ENCODE peak calls at places on chromosomes 16 and 17, in seven cellular contexts. A, E, X, C, G, S and W are unnamed samples.

GRCh38 chr17:43444223-43445008 is 39.4 kb upstream of the DHX8 start:
- DNase-seq in A (no peak), E (no peak), X (peak; percentile 49), C (no peak), G (peak; percentile 76), S (no peak), W (no peak)

GRCh38 chr17:18225562-18226283 is at the start of gene LLGL1:
- DNase-seq in A (no peak), E (no peak), X (no peak), C (no peak), G (peak; percentile 35), S (peak; percentile 61), W (no peak)

GRCh38 chr16:12584488-12585233 is 219.0 kb downstream of the CPPED1 start:
- DNase-seq in A (no peak), E (no peak), X (no peak), C (peak; percentile 18), G (no peak), S (no peak), W (peak; percentile 24)

GRCh38 chr16:87667443-87667842 is 65.1 kb downstream of the JPH3 start:
- DNase-seq in A (no peak), E (no peak), X (no peak), C (no peak), G (no peak), S (no peak), W (no peak)

GRCh38 chr17:70558821-70559220 is 389.5 kb downstream of the KCNJ2 start:
- DNase-seq in A (no peak), E (no peak), X (peak; percentile 12), C (peak; percentile 32), G (peak; percentile 65), S (no peak), W (no peak)

GRCh38 chr17:7282752-7283321 is 1.3 kb downstream of the SLC2A4 start:
- DNase-seq in A (no peak), E (no peak), X (no peak), C (no peak), G (no peak), S (no peak), W (no peak)

GRCh38 chr17:1752425-1752941 is 9.4 kb upstream of the SERPINF1 start:
- DNase-seq in A (peak; percentile 76), E (no peak), X (no peak), C (peak; percentile 57), G (no peak), S (no peak), W (no peak)

GRCh38 chr16:82684246-82684645 is 57.5 kb downstream of the CDH13 start:
- DNase-seq in A (no peak), E (no peak), X (peak; percentile 25), C (no peak), G (no peak), S (no peak), W (peak; percentile 40)

GRCh38 chr16:80233097-80233835 is 307.5 kb upstream of the DYNLRB2 start:
- DNase-seq in A (no peak), E (no peak), X (no peak), C (peak; percentile 3), G (peak; percentile 5), S (no peak), W (no peak)

GRCh38 chr17:78661092-78661770 is 84.0 kb upstream of the DNAH17 start:
- DNase-seq in A (no peak), E (no peak), X (no peak), C (no peak), G (no peak), S (no peak), W (peak; percentile 75)

GRCh38 chr17:79741751-79742588 is 11.2 kb downstream of the ENPP7 start:
- DNase-seq in A (peak; percentile 96), E (peak; percentile 87), X (peak; percentile 32), C (peak; percentile 84), G (peak; percentile 55), S (peak; percentile 99), W (peak; percentile 68)

GRCh38 chr16:4647661-4647965 is 23.0 kb downstream of the MGRN1 start:
- DNase-seq in A (no peak), E (no peak), X (no peak), C (no peak), G (no peak), S (no peak), W (no peak)

GRCh38 chr17:83067718-83068261 is 11.6 kb upstream of the METRNL start:
- DNase-seq in A (no peak), E (no peak), X (peak; percentile 16), C (no peak), G (no peak), S (peak; percentile 39), W (peak; percentile 53)

GRCh38 chr16:4344659-4345438 is 6.3 kb downstream of the PAM16 start:
- DNase-seq in A (no peak), E (no peak), X (peak; percentile 10), C (no peak), G (peak; percentile 49), S (no peak), W (peak; percentile 30)

GRCh38 chr16:87392823-87393679 is 915 bp downstream of the MAP1LC3B start:
- DNase-seq in A (peak; percentile 50), E (peak; percentile 21), X (peak; percentile 47), C (peak; percentile 69), G (peak; percentile 57), S (peak; percentile 80), W (peak; percentile 73)

GRCh38 chr16:85607331-85607765 is 5.8 kb upstream of the GSE1 start:
- DNase-seq in A (peak; percentile 92), E (peak; percentile 48), X (no peak), C (peak; percentile 92), G (peak; percentile 45), S (peak; percentile 81), W (no peak)

GRCh38 chr16:12059216-12059769 is 82.8 kb downstream of the SNX29 start:
- DNase-seq in A (no peak), E (no peak), X (no peak), C (no peak), G (no peak), S (no peak), W (no peak)

GRCh38 chr16:53043462-53043861 is 9.2 kb downstream of the CHD9NB start:
- DNase-seq in A (no peak), E (no peak), X (no peak), C (peak; percentile 78), G (no peak), S (no peak), W (peak; percentile 10)

GRCh38 chr16:743794-744500 is 3.1 kb upstream of the CIAO3 start:
- DNase-seq in A (no peak), E (no peak), X (no peak), C (peak; percentile 36), G (no peak), S (no peak), W (no peak)

GRCh38 chr16:71845639-71846431 is at the start of gene ATXN1L:
- DNase-seq in A (peak; percentile 87), E (peak; percentile 88), X (peak; percentile 88), C (peak; percentile 92), G (peak; percentile 93), S (peak; percentile 98), W (peak; percentile 97)
- H3K4ac ChIP-seq in A (peak within 1 kb of the TSS; percentile 32), E (no peak within 1 kb of the TSS), X (peak within 1 kb of the TSS; percentile 91), C (peak within 1 kb of the TSS; percentile 5), G (peak within 1 kb of the TSS; percentile 97), S (peak within 1 kb of the TSS; percentile 73), W (peak within 1 kb of the TSS; percentile 96)

GRCh38 chr16:88744520-88744835 is 38.2 kb downstream of the CTU2 start:
- DNase-seq in A (no peak), E (no peak), X (no peak), C (no peak), G (no peak), S (no peak), W (no peak)
- H2AK5ac ChIP-seq in A (no peak overlapping the region), E (peak overlapping the region; percentile 88), X (no peak overlapping the region), C (no peak overlapping the region), G (peak overlapping the region; percentile 35), S (peak overlapping the region; percentile 66), W (no peak overlapping the region)

DNA sequence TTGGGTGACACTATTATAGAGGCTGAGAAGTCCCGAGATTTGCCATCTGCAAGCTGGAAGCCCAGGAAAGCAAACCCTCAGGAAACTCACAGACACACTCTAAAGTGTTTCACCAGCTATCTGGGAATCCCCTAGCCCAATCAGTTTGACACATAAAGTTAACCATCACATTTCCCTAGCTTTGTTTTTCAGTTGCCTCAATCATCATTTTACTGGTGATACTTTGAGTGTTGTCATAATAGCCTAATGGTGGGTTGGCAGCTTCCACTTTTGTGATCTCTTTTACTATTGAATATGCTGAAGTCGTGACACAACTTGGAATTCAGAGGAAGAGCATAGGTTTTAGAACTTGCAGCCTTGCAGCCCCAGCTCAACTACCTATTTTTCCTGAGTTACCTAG is 1.9 kb downstream of the SGF29 start:
- DNase-seq in A (no peak), E (no peak), X (no peak), C (no peak), G (no peak), S (no peak), W (no peak)
- H3K4ac ChIP-seq in A (no peak overlapping the region), E (no peak overlapping the region), X (no peak overlapping the region), C (no peak overlapping the region), G (no peak overlapping the region), S (no peak overlapping the region), W (no peak overlapping the region)

DNA sequence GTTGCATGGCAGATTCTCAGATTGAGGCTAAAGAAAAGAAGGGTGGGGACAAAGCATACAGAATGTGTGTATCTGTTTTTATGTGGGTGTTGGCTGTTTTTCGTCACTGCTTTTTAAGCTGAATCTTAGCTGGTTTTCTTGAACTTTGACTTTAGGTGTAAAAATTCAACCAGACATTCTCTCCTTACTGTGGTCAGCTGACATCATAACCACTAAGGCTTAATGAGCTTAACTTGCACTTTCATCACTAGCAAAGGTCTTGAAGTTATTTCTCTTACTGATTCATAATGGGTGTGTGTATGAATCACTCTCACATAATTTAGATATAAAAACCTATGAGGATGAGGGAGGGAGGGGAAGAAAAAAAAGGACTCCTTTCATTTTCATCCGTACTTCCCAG is 4.0 kb upstream of the CDC6 start:
- DNase-seq in A (no peak), E (no peak), X (peak; percentile 96), C (no peak), G (peak; percentile 88), S (no peak), W (peak; percentile 55)
- H2AK5ac ChIP-seq in A (no peak overlapping the region), E (no peak overlapping the region), X (peak overlapping the region; percentile 10), C (no peak overlapping the region), G (peak overlapping the region; percentile 94), S (no peak overlapping the region), W (no peak overlapping the region)

GRCh38 chr16:2966803-2967184 is 2.4 kb upstream of the PAQR4 start:
- DNase-seq in A (no peak), E (no peak), X (no peak), C (no peak), G (no peak), S (peak; percentile 56), W (peak; percentile 36)
- H3K4ac ChIP-seq in A (no peak overlapping the region), E (no peak overlapping the region), X (no peak overlapping the region), C (no peak overlapping the region), G (no peak overlapping the region), S (no peak overlapping the region), W (no peak overlapping the region)

GRCh38 chr17:67439269-67439668 is 62.2 kb downstream of the PITPNC1 start:
- DNase-seq in A (no peak), E (no peak), X (no peak), C (no peak), G (no peak), S (no peak), W (no peak)

GRCh38 chr17:67440311-67441051 is 63.4 kb downstream of the PITPNC1 start:
- DNase-seq in A (no peak), E (no peak), X (no peak), C (no peak), G (peak; percentile 18), S (no peak), W (no peak)

GRCh38 chr17:67441052-67441738 is 64.1 kb downstream of the PITPNC1 start:
- DNase-seq in A (no peak), E (peak; percentile 41), X (peak; percentile 88), C (peak; percentile 46), G (peak; percentile 98), S (no peak), W (peak; percentile 23)

GRCh38 chr17:67435122-67435521 is 58.0 kb downstream of the PITPNC1 start:
- DNase-seq in A (no peak), E (no peak), X (no peak), C (no peak), G (peak; percentile 33), S (no peak), W (peak; percentile 98)

GRCh38 chr17:67438669-67439068 is 61.6 kb downstream of the PITPNC1 start:
- DNase-seq in A (no peak), E (no peak), X (no peak), C (peak; percentile 22), G (no peak), S (no peak), W (no peak)
- H2AK5ac ChIP-seq in A (no peak overlapping the region), E (no peak overlapping the region), X (no peak overlapping the region), C (no peak overlapping the region), G (no peak overlapping the region), S (no peak overlapping the region), W (no peak overlapping the region)